ENCODE peak calls at places on chromosomes 3 and 15, in eight cellular contexts. N, V, U, C, F, Y, X and Z are unnamed samples.

GRCh38 chr3:161890147-161890625 is 393.6 kb downstream of the OTOL1 start:
- DNase-seq in U (peak; percentile 98), F (no peak), V (no peak), C (peak; percentile 5), Y (peak; percentile 84), X (no peak), N (peak; percentile 100), Z (peak; percentile 62)

GRCh38 chr3:186515115-186515514 is 29.1 kb downstream of the CRYGS start:
- DNase-seq in X (no peak), V (no peak), C (no peak), U (no peak), Y (no peak), N (no peak), F (no peak), Z (no peak)

GRCh38 chr3:33006571-33007286 is 55.3 kb downstream of the CCR4 start:
- DNase-seq in V (no peak), F (no peak), N (no peak), C (no peak), U (no peak), Y (no peak), X (no peak), Z (no peak)

GRCh38 chr3:123406598-123406997 is 42.3 kb downstream of the ADCY5 start:
- DNase-seq in N (no peak), F (no peak), X (no peak), V (no peak), Y (no peak), C (no peak), U (no peak), Z (no peak)

GRCh38 chr3:134370611-134371451 is 3.4 kb downstream of the AMOTL2 start:
- DNase-seq in C (no peak), Y (no peak), X (no peak), V (no peak), F (no peak), N (no peak), U (no peak), Z (no peak)

GRCh38 chr15:70561885-70562284 is 201.5 kb downstream of the UACA start:
- DNase-seq in N (no peak), V (no peak), C (no peak), Y (no peak), F (no peak), X (no peak), U (no peak), Z (no peak)

GRCh38 chr3:56624725-56625124 is 58.3 kb downstream of the TASOR start:
- DNase-seq in X (no peak), Y (no peak), V (no peak), C (no peak), F (no peak), N (peak; percentile 39), U (no peak), Z (no peak)

GRCh38 chr3:55646121-55646520 is 159.0 kb upstream of the WNT5A start:
- DNase-seq in N (no peak), U (no peak), X (no peak), F (no peak), Y (no peak), V (no peak), C (no peak), Z (no peak)

GRCh38 chr3:48594431-48595049 is 589 bp downstream of the COL7A1 start:
- DNase-seq in Y (peak; percentile 18), N (no peak), V (no peak), F (no peak), C (no peak), U (no peak), X (no peak), Z (peak; percentile 34)

GRCh38 chr15:96125681-96126080 is 204.8 kb upstream of the NR2F2 start:
- DNase-seq in C (no peak), V (no peak), Y (peak; percentile 27), U (peak; percentile 56), N (peak; percentile 72), F (no peak), X (no peak), Z (peak; percentile 49)

GRCh38 chr3:50342818-50343633 is 2.4 kb upstream of the RASSF1 start:
- DNase-seq in C (no peak), V (peak; percentile 58), N (no peak), X (no peak), F (no peak), Y (no peak), U (no peak), Z (no peak)

GRCh38 chr15:99857836-99858235 is 124.6 kb upstream of the LYSMD4 start:
- DNase-seq in X (no peak), N (no peak), U (no peak), Y (no peak), V (no peak), C (no peak), F (no peak), Z (no peak)

GRCh38 chr15:30954674-30955073 is 36.8 kb downstream of the MTMR10 start:
- DNase-seq in V (no peak), N (no peak), U (peak; percentile 58), Y (peak; percentile 14), F (no peak), X (no peak), C (no peak), Z (no peak)

GRCh38 chr3:151367448-151367847 is 17.1 kb downstream of the P2RY12 start:
- DNase-seq in F (no peak), U (no peak), C (no peak), X (no peak), V (no peak), N (no peak), Y (peak; percentile 11), Z (no peak)

GRCh38 chr3:25655659-25656058 is 9.0 kb downstream of the TOP2B start:
- DNase-seq in X (no peak), C (no peak), U (no peak), Y (no peak), N (no peak), F (no peak), V (no peak), Z (no peak)

GRCh38 chr3:36944641-36945270 is at the start of gene TRANK1:
- DNase-seq in C (no peak), U (no peak), N (no peak), F (peak; percentile 39), Y (no peak), X (peak; percentile 51), V (peak; percentile 42), Z (no peak)

GRCh38 chr15:87604857-87605446 is 651.6 kb downstream of the NTRK3 start:
- DNase-seq in Y (peak; percentile 20), C (peak; percentile 20), F (peak; percentile 34), V (peak; percentile 32), N (no peak), U (peak; percentile 7), X (no peak), Z (peak; percentile 17)

GRCh38 chr3:25910997-25911396 is 121.1 kb downstream of the OXSM start:
- DNase-seq in V (peak; percentile 69), Y (no peak), F (peak; percentile 18), C (peak; percentile 11), N (peak; percentile 2), U (peak; percentile 44), X (peak; percentile 1), Z (no peak)

GRCh38 chr15:38823272-38823671 is 258.7 kb upstream of the RASGRP1 start:
- DNase-seq in V (no peak), N (peak; percentile 18), Y (no peak), F (no peak), U (no peak), C (no peak), X (no peak), Z (no peak)

GRCh38 chr3:67030785-67031740 is 33.0 kb downstream of the KBTBD8 start:
- DNase-seq in F (no peak), C (no peak), U (no peak), V (no peak), X (no peak), Y (no peak), N (no peak), Z (no peak)

GRCh38 chr15:100687532-100688215 is 85.3 kb downstream of the ASB7 start:
- DNase-seq in V (no peak), U (peak; percentile 95), C (no peak), Y (peak; percentile 92), F (no peak), X (no peak), N (peak; percentile 70), Z (peak; percentile 17)

GRCh38 chr3:30473374-30474051 is 132.9 kb upstream of the TGFBR2 start:
- DNase-seq in N (peak; percentile 40), Y (no peak), X (no peak), F (no peak), U (peak; percentile 48), V (no peak), C (no peak), Z (peak; percentile 38)

GRCh38 chr15:69818529-69818928 is 279.2 kb downstream of the TLE3 start:
- DNase-seq in X (no peak), Y (no peak), N (no peak), C (no peak), U (no peak), F (no peak), V (no peak), Z (no peak)